ENCODE peak calls at places on chromosome 16, in ten cellular contexts. T is progenitor cell of endocrine pancreas; N is HFF-Myc; H is SJCRH30; V is iris pigment epithelial cell; X is mucosa of gallbladder; A is skeletal muscle cell; P is RWPE1; S is HuH-7; E is activated T-helper 9 cell treated with anti-CD3 and anti-CD28 coated beads, Interleukin-2, amount 50 U/mL, for 16 hours. O is an unnamed sample.
A peak's percentile ranks its signal among the peaks of the same experiment; 100 is the strongest.

GRCh38 chr16:87850009-87851006 is 19.0 kb downstream of the SLC7A5 start:
- DNase-seq in T (peak; percentile 78), N (no peak), H (peak; percentile 56), V (peak; percentile 34), X (no peak), A (no peak), P (no peak), S (peak; percentile 99), E (peak; percentile 61), O (peak; percentile 50)

GRCh38 chr16:79451196-79451816 is 149.2 kb downstream of the MAF start:
- DNase-seq in T (no peak), N (no peak), H (no peak), V (no peak), X (no peak), A (no peak), P (no peak), S (no peak), E (no peak), O (no peak)

GRCh38 chr16:84117482-84117843 is 721 bp upstream of the MBTPS1 start:
- DNase-seq in T (no peak), N (no peak), H (no peak), V (peak; percentile 35), X (no peak), A (no peak), P (peak; percentile 11), S (no peak), E (peak; percentile 15), O (no peak)

GRCh38 chr16:70700101-70701020 is 14.5 kb upstream of the MTSS2 start:
- DNase-seq in T (no peak), N (no peak), H (peak; percentile 85), V (no peak), X (no peak), A (no peak), P (peak; percentile 89), S (no peak), E (no peak), O (no peak)

GRCh38 chr16:74743668-74744299 is 30.8 kb downstream of the FA2H start:
- DNase-seq in T (no peak), N (no peak), H (peak; percentile 48), V (peak; percentile 65), X (peak; percentile 96), A (peak; percentile 41), P (peak; percentile 84), S (no peak), E (no peak), O (no peak)

GRCh38 chr16:54805648-54806047 is 125.0 kb upstream of the IRX5 start:
- DNase-seq in T (no peak), N (no peak), H (no peak), V (no peak), X (no peak), A (no peak), P (no peak), S (no peak), E (no peak), O (no peak)

GRCh38 chr16:57153841-57154240 is 32.0 kb downstream of the PSME3IP1 start:
- DNase-seq in T (no peak), N (no peak), H (no peak), V (no peak), X (no peak), A (no peak), P (no peak), S (no peak), E (no peak), O (no peak)

GRCh38 chr16:89195521-89196171 is 4.7 kb downstream of the SLC22A31 start:
- DNase-seq in T (no peak), N (no peak), H (peak; percentile 19), V (no peak), X (no peak), A (no peak), P (no peak), S (no peak), E (no peak), O (no peak)

GRCh38 chr16:31880322-31880979 is 6.8 kb downstream of the ZNF267 start:
- DNase-seq in T (no peak), N (peak; percentile 51), H (no peak), V (peak; percentile 85), X (no peak), A (no peak), P (peak; percentile 36), S (no peak), E (no peak), O (no peak)

GRCh38 chr16:2462031-2462866 is 2.3 kb downstream of the TEDC2 start:
- DNase-seq in T (no peak), N (no peak), H (no peak), V (no peak), X (no peak), A (no peak), P (no peak), S (no peak), E (no peak), O (no peak)

GRCh38 chr16:48576927-48577326 is 33.1 kb downstream of the N4BP1 start:
- DNase-seq in T (no peak), N (no peak), H (no peak), V (peak; percentile 31), X (no peak), A (no peak), P (no peak), S (no peak), E (no peak), O (peak; percentile 40)

GRCh38 chr16:10599626-10600025 is 19.2 kb upstream of the EMP2 start:
- DNase-seq in T (no peak), N (no peak), H (no peak), V (no peak), X (no peak), A (no peak), P (no peak), S (no peak), E (no peak), O (no peak)

GRCh38 chr16:65662236-65662635 is 540.4 kb upstream of the CDH11 start:
- DNase-seq in T (no peak), N (no peak), H (no peak), V (no peak), X (no peak), A (no peak), P (no peak), S (no peak), E (no peak), O (no peak)

GRCh38 chr16:85683363-85683762 is 5.4 kb downstream of the GINS2 start:
- DNase-seq in T (no peak), N (no peak), H (no peak), V (no peak), X (no peak), A (no peak), P (no peak), S (no peak), E (no peak), O (no peak)

GRCh38 chr16:84699147-84699711 is 571 bp upstream of the USP10 start:
- DNase-seq in T (no peak), N (no peak), H (no peak), V (no peak), X (no peak), A (no peak), P (peak; percentile 16), S (no peak), E (no peak), O (no peak)

GRCh38 chr16:28121527-28121926 is 58.0 kb upstream of the GSG1L start:
- DNase-seq in T (no peak), N (no peak), H (no peak), V (no peak), X (no peak), A (no peak), P (no peak), S (no peak), E (no peak), O (no peak)

GRCh38 chr16:2708290-2708639 is 11.8 kb downstream of the PRSS27 start:
- DNase-seq in T (no peak), N (no peak), H (no peak), V (no peak), X (no peak), A (no peak), P (no peak), S (no peak), E (no peak), O (no peak)

GRCh38 chr16:66364117-66364958 is 2.2 kb upstream of the CDH5 start:
- DNase-seq in T (no peak), N (no peak), H (peak; percentile 45), V (no peak), X (peak; percentile 65), A (no peak), P (no peak), S (no peak), E (no peak), O (no peak)

GRCh38 chr16:82655315-82655714 is 28.5 kb downstream of the CDH13 start:
- DNase-seq in T (no peak), N (peak; percentile 91), H (peak; percentile 42), V (peak; percentile 98), X (peak; percentile 29), A (peak; percentile 75), P (no peak), S (no peak), E (peak; percentile 49), O (peak; percentile 67)

GRCh38 chr16:68086336-68086821 is 1.2 kb downstream of the NFATC3 start:
- DNase-seq in T (no peak), N (no peak), H (no peak), V (peak; percentile 53), X (no peak), A (no peak), P (peak; percentile 45), S (peak; percentile 59), E (no peak), O (no peak)

O was measured in NK-92 treated with Interleukin-12 subunit alpha and Interleukin-12 subunit beta, amount 100 ng/mL, for 24 hours.